ENCODE peak calls at places on chromosomes 4 and X, in nine cellular contexts. One of them, this sample, is unnamed.

GRCh38 chr4:156906325-156906724 is 65.3 kb downstream of the PDGFC start:
- DNase-seq in CD8-positive, alpha-beta T cell: no peak
- DNase-seq in MM.1S: no peak
- DNase-seq in GM12878: no peak
- DNase-seq in heart right ventricle: no peak
- DNase-seq in coronary artery: no peak
- DNase-seq in GM10248: no peak
- DNase-seq in GM12865: no peak
- DNase-seq in IMR-90: no peak
- DNase-seq in this sample: no peak

GRCh38 chr4:70667710-70668535 is 1.6 kb upstream of the JCHAIN start:
- DNase-seq in CD8-positive, alpha-beta T cell: no peak
- DNase-seq in MM.1S: peak
- DNase-seq in GM12878: no peak
- DNase-seq in heart right ventricle: no peak
- DNase-seq in coronary artery: no peak
- DNase-seq in GM10248: no peak
- DNase-seq in GM12865: no peak
- DNase-seq in IMR-90: peak
- DNase-seq in this sample: no peak

GRCh38 chr4:102321260-102321991 is 23.9 kb downstream of the SLC39A8 start:
- DNase-seq in CD8-positive, alpha-beta T cell: no peak
- DNase-seq in MM.1S: no peak
- DNase-seq in GM12878: peak
- DNase-seq in heart right ventricle: no peak
- DNase-seq in coronary artery: no peak
- DNase-seq in GM10248: peak
- DNase-seq in GM12865: peak
- DNase-seq in IMR-90: no peak
- DNase-seq in this sample: no peak

GRCh38 chrX:152817082-152817744 is 13.3 kb downstream of the CETN2 start:
- DNase-seq in CD8-positive, alpha-beta T cell: no peak
- DNase-seq in MM.1S: no peak
- DNase-seq in GM12878: no peak
- DNase-seq in heart right ventricle: no peak
- DNase-seq in coronary artery: no peak
- DNase-seq in GM10248: no peak
- DNase-seq in GM12865: peak
- DNase-seq in IMR-90: peak
- DNase-seq in this sample: no peak

GRCh38 chr4:186190456-186191265 is 706 bp upstream of the CYP4V2 start:
- DNase-seq in CD8-positive, alpha-beta T cell: peak
- DNase-seq in MM.1S: peak
- DNase-seq in GM12878: no peak
- DNase-seq in heart right ventricle: no peak
- DNase-seq in coronary artery: no peak
- DNase-seq in GM10248: peak
- DNase-seq in GM12865: peak
- DNase-seq in IMR-90: no peak
- DNase-seq in this sample: peak

GRCh38 chr4:114036864-114037263 is 57.4 kb upstream of the ARSJ start:
- DNase-seq in CD8-positive, alpha-beta T cell: no peak
- DNase-seq in MM.1S: no peak
- DNase-seq in GM12878: no peak
- DNase-seq in heart right ventricle: no peak
- DNase-seq in coronary artery: no peak
- DNase-seq in GM10248: no peak
- DNase-seq in GM12865: no peak
- DNase-seq in IMR-90: no peak
- DNase-seq in this sample: no peak

GRCh38 chr4:47668810-47669408 is 169.0 kb downstream of the CORIN start:
- DNase-seq in CD8-positive, alpha-beta T cell: no peak
- DNase-seq in MM.1S: peak
- DNase-seq in GM12878: no peak
- DNase-seq in heart right ventricle: peak
- DNase-seq in coronary artery: no peak
- DNase-seq in GM10248: peak
- DNase-seq in GM12865: peak
- DNase-seq in IMR-90: peak
- DNase-seq in this sample: no peak

GRCh38 chrX:130834149-130834548 is 68.9 kb downstream of the ENOX2 start:
- DNase-seq in CD8-positive, alpha-beta T cell: no peak
- DNase-seq in MM.1S: no peak
- DNase-seq in GM12878: no peak
- DNase-seq in heart right ventricle: no peak
- DNase-seq in coronary artery: no peak
- DNase-seq in GM10248: no peak
- DNase-seq in GM12865: no peak
- DNase-seq in IMR-90: no peak
- DNase-seq in this sample: no peak

GRCh38 chrX:27600686-27601085 is 10.5 kb downstream of the DCAF8L2 start:
- DNase-seq in CD8-positive, alpha-beta T cell: no peak
- DNase-seq in MM.1S: no peak
- DNase-seq in GM12878: no peak
- DNase-seq in heart right ventricle: no peak
- DNase-seq in coronary artery: no peak
- DNase-seq in GM10248: no peak
- DNase-seq in GM12865: no peak
- DNase-seq in IMR-90: no peak
- DNase-seq in this sample: no peak

GRCh38 chr4:121792966-121793365 is 8.2 kb upstream of the EXOSC9 start:
- DNase-seq in CD8-positive, alpha-beta T cell: no peak
- DNase-seq in MM.1S: no peak
- DNase-seq in GM12878: no peak
- DNase-seq in heart right ventricle: no peak
- DNase-seq in coronary artery: no peak
- DNase-seq in GM10248: no peak
- DNase-seq in GM12865: no peak
- DNase-seq in IMR-90: no peak
- DNase-seq in this sample: no peak

GRCh38 chr4:112979881-112980421 is 69.5 kb upstream of the ANK2 start:
- DNase-seq in CD8-positive, alpha-beta T cell: no peak
- DNase-seq in MM.1S: no peak
- DNase-seq in GM12878: no peak
- DNase-seq in heart right ventricle: no peak
- DNase-seq in coronary artery: no peak
- DNase-seq in GM10248: no peak
- DNase-seq in GM12865: no peak
- DNase-seq in IMR-90: no peak
- DNase-seq in this sample: no peak

GRCh38 chrX:129427267-129427666 is 96.0 kb downstream of the SMARCA1 start:
- DNase-seq in CD8-positive, alpha-beta T cell: no peak
- DNase-seq in MM.1S: no peak
- DNase-seq in GM12878: no peak
- DNase-seq in heart right ventricle: no peak
- DNase-seq in coronary artery: no peak
- DNase-seq in GM10248: peak
- DNase-seq in GM12865: peak
- DNase-seq in IMR-90: no peak
- DNase-seq in this sample: no peak
- TF ChIP-seq CTCF in CD8-positive, alpha-beta T cell: no peak
- TF ChIP-seq CTCF in MM.1S: no peak
- TF ChIP-seq CTCF in GM12878: peak
- TF ChIP-seq CTCF in heart right ventricle: no peak
- TF ChIP-seq CTCF in coronary artery: no peak
- TF ChIP-seq CTCF in GM10248: no peak
- TF ChIP-seq CTCF in GM12865: no peak
- TF ChIP-seq CTCF in IMR-90: no peak
- TF ChIP-seq CTCF in this sample: no peak

DNA sequence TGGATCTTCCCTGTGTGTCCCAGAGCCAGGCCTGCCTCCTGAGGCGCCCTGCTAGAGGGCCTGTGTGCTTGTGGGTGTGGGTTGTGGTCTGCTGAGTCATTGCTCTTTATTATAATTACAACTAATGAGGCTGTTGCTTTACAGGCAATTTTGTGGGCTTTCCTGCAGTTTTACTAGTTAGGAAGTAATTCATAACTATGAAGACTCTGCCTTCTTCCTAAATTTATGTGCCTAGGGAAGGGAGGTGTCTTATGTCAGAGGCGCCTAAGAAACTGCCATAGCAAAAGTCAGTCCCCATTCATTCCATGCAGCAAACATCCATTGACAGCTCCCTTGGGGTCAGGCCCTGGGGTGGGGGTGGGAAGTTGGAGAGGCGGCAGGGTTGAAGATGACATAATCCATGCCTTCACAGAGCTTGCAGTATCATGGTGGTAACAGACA is 359.2 kb downstream of the IDS start:
- DNase-seq in CD8-positive, alpha-beta T cell: no peak
- DNase-seq in MM.1S: no peak
- DNase-seq in GM12878: no peak
- DNase-seq in heart right ventricle: no peak
- DNase-seq in coronary artery: no peak
- DNase-seq in GM10248: no peak
- DNase-seq in GM12865: peak
- DNase-seq in IMR-90: no peak
- DNase-seq in this sample: no peak
- TF ChIP-seq CTCF in CD8-positive, alpha-beta T cell: no peak
- TF ChIP-seq CTCF in MM.1S: no peak
- TF ChIP-seq CTCF in GM12878: no peak
- TF ChIP-seq CTCF in heart right ventricle: no peak
- TF ChIP-seq CTCF in coronary artery: no peak
- TF ChIP-seq CTCF in GM10248: no peak
- TF ChIP-seq CTCF in GM12865: no peak
- TF ChIP-seq CTCF in IMR-90: no peak
- TF ChIP-seq CTCF in this sample: no peak

GRCh38 chr4:4780634-4781287 is 78.7 kb upstream of the MSX1 start:
- DNase-seq in CD8-positive, alpha-beta T cell: no peak
- DNase-seq in MM.1S: no peak
- DNase-seq in GM12878: no peak
- DNase-seq in heart right ventricle: no peak
- DNase-seq in coronary artery: no peak
- DNase-seq in GM10248: no peak
- DNase-seq in GM12865: no peak
- DNase-seq in IMR-90: peak
- DNase-seq in this sample: no peak
- TF ChIP-seq CTCF in CD8-positive, alpha-beta T cell: no peak
- TF ChIP-seq CTCF in MM.1S: no peak
- TF ChIP-seq CTCF in GM12878: no peak
- TF ChIP-seq CTCF in heart right ventricle: no peak
- TF ChIP-seq CTCF in coronary artery: no peak
- TF ChIP-seq CTCF in GM10248: no peak
- TF ChIP-seq CTCF in GM12865: no peak
- TF ChIP-seq CTCF in IMR-90: peak
- TF ChIP-seq CTCF in this sample: no peak

DNA sequence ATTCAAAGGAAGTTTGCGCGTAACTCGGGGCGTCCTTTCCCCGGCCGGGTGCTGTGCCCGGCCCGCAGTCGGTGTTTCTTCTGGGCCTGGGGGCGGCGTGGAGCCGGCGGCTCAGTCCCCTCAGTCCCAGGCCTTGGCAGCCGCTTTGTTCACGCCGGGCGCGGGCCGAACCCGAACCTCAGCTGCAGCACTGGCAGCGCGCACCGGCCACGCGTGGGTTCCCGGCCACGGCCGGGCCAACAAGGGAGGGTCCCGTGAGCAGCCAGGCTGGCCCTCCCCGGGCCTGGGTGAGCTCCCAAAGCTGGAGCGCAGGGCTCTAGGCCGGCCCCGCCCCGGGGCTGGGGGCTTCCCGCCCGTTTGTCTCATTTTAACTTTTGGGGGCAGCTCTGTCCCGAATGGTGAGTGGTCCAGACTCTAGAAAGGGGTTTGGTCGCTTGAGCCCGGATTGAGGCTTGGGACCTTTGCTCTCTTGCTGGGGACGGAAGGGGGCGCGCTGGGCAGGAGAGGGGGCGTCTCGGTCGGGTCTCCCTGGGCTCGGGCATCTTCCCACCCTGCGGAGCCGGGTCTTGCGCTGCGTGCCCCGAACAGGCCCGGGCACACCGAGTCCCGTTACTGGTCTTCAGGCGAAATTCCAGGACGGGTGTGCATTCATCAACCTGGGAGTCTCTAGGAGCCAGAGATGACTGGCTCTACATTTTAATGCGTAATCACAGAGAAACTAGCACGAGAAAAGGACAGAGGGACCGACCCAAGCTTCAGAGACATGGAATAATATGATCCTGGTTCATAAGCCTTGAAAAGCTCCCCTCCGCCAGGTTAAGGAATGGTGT is 177.1 kb downstream of the CBR4 start:
- DNase-seq in CD8-positive, alpha-beta T cell: no peak
- DNase-seq in MM.1S: no peak
- DNase-seq in GM12878: no peak
- DNase-seq in heart right ventricle: peak
- DNase-seq in coronary artery: peak
- DNase-seq in GM10248: peak
- DNase-seq in GM12865: no peak
- DNase-seq in IMR-90: no peak
- DNase-seq in this sample: peak
- TF ChIP-seq CTCF in CD8-positive, alpha-beta T cell: no peak
- TF ChIP-seq CTCF in MM.1S: no peak
- TF ChIP-seq CTCF in GM12878: no peak
- TF ChIP-seq CTCF in heart right ventricle: peak
- TF ChIP-seq CTCF in coronary artery: no peak
- TF ChIP-seq CTCF in GM10248: no peak
- TF ChIP-seq CTCF in GM12865: no peak
- TF ChIP-seq CTCF in IMR-90: peak
- TF ChIP-seq CTCF in this sample: peak